ENCODE peak calls at places on chromosomes 3 and 15, in four cellular contexts. A, N, Q and W are unnamed samples. For H3K4me1, the result is how much of the 10 kb centered on the place peaks cover.

GRCh38 chr3:33665294-33665693 is 52.8 kb downstream of the CLASP2 start:
- DNase-seq in A (no peak), N (no peak), Q (no peak), W (no peak)

GRCh38 chr3:37526511-37526910 is 335.2 kb upstream of the CTDSPL start:
- DNase-seq in A (no peak), N (peak), Q (no peak), W (no peak)

GRCh38 chr3:111595239-111595638 is at the start of gene ZBED2:
- DNase-seq in A (no peak), N (no peak), Q (no peak), W (peak)

GRCh38 chr3:21331321-21331720 is 419.7 kb downstream of the ZNF385D start:
- DNase-seq in A (no peak), N (no peak), Q (no peak), W (no peak)

GRCh38 chr3:123258811-123259420 is 57.2 kb downstream of the SEC22A start:
- DNase-seq in A (no peak), N (no peak), Q (no peak), W (no peak)

GRCh38 chr15:98304366-98304765 is 343.9 kb downstream of the ARRDC4 start:
- DNase-seq in A (no peak), N (no peak), Q (no peak), W (no peak)

GRCh38 chr15:95615436-95615835 is 715.1 kb upstream of the NR2F2 start:
- DNase-seq in A (no peak), N (no peak), Q (no peak), W (no peak)

GRCh38 chr3:138186216-138186615 is 885 bp upstream of the ARMC8 start:
- DNase-seq in A (no peak), N (no peak), Q (no peak), W (no peak)

GRCh38 chr3:194178693-194179092 is 42.7 kb downstream of the HES1 start:
- DNase-seq in A (no peak), N (no peak), Q (no peak), W (no peak)

GRCh38 chr15:45660231-45660979 is 25.6 kb downstream of the SQOR start:
- DNase-seq in A (no peak), N (no peak), Q (no peak), W (no peak)

GRCh38 chr15:76199106-76200082 is 111.9 kb downstream of the ETFA start:
- DNase-seq in A (no peak), N (peak), Q (no peak), W (peak)

DNA sequence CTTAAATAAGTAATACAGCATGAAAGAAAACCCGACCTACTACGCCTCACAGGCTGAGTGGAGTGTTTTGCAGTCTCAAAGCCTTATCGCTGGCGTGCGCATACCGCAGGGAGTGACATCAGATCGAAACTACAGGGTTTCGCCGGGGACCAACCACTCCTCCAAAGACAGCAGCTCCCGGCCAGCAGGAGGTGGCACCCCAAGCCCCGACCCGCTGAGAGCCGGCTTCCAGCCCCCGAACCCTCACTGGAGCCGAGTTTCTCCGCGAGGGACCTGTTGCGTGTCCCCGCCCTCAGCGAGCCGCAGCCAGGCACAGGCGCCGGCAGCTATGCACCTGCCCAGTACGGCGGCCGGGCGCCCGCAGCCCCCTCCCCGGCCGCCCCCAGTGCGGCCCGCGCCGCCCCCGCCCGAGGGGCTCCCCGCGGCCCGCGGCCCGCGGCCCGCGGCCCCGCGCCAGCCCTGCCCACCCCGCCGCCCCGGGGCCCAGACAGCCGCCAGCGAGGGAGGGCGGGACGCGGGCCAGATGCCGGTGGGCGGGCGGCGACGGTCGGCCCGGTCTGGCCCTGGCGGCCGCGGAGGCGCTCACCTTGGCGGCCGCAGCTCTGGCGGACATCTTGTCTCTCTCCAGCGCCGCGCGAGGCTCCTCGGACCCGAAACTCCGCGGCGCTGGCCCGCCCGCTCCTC is 710 bp downstream of the TJP1 start:
- DNase-seq in A (peak), N (peak), Q (no peak), W (peak)
- TF ChIP-seq CTCF in A (peak), N (peak), Q (peak), W (no peak)

GRCh38 chr3:41198950-41199865 is at the start of gene CTNNB1:
- DNase-seq in A (peak), N (peak), Q (peak), W (peak)

GRCh38 chr3:41200669-41201021 is 1.3 kb downstream of the CTNNB1 start:
- DNase-seq in A (no peak), N (peak), Q (no peak), W (no peak)

GRCh38 chr3:41198526-41198925 is 779 bp upstream of the CTNNB1 start:
- DNase-seq in A (peak), N (peak), Q (no peak), W (no peak)

GRCh38 chr3:41198046-41198445 is 1.3 kb upstream of the CTNNB1 start:
- DNase-seq in A (no peak), N (no peak), Q (no peak), W (no peak)

GRCh38 chr3:41199866-41200668 is 762 bp downstream of the CTNNB1 start:
- DNase-seq in A (no peak), N (peak), Q (no peak), W (peak)
- H3K4me1 ChIP-seq in A (under half), N (under half), Q (half or more), W (under half)

GRCh38 chr3:10219737-10220136 is 28.5 kb upstream of the TATDN2 start:
- DNase-seq in A (no peak), N (no peak), Q (no peak), W (no peak)

GRCh38 chr3:10228248-10228950 is 19.9 kb upstream of the TATDN2 start:
- DNase-seq in A (no peak), N (no peak), Q (no peak), W (no peak)

GRCh38 chr3:10226293-10226692 is 22.0 kb upstream of the TATDN2 start:
- DNase-seq in A (no peak), N (no peak), Q (no peak), W (no peak)

GRCh38 chr3:10224794-10225660 is 23.2 kb upstream of the TATDN2 start:
- DNase-seq in A (peak), N (peak), Q (no peak), W (no peak)

GRCh38 chr3:10223676-10224639 is 24.3 kb upstream of the TATDN2 start:
- DNase-seq in A (no peak), N (no peak), Q (no peak), W (no peak)
- H3K4me3 ChIP-seq in A (no peak), N (no peak), Q (no peak), W (no peak)

DNA sequence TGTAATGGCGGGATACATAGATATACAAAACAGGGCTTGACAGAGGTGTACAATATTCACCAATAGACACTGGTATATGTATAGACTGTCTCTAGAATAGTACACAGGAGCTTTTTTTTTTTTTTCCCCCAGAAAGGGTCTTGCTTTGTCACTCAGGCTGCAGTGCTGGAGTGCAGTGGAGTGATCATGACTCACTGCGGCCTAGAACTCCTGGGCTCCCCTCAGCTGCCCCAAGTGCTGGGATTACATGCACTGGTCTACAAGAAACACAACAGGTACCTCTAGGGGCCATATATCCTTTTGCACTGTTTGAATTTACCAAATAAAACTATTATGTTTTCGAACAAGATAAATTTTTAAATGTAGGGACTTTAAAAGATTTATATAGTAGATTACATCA is 12.3 kb downstream of the RHOA start:
- DNase-seq in A (no peak), N (no peak), Q (no peak), W (no peak)
- TF ChIP-seq CTCF in A (no peak), N (no peak), Q (no peak), W (no peak)

GRCh38 chr3:127410137-127410488 is 122.3 kb upstream of the PRR20G start:
- DNase-seq in A (no peak), N (no peak), Q (no peak), W (peak)
- H3K4me1 ChIP-seq in A (under half), N (under half), Q (under half), W (under half)

DNA sequence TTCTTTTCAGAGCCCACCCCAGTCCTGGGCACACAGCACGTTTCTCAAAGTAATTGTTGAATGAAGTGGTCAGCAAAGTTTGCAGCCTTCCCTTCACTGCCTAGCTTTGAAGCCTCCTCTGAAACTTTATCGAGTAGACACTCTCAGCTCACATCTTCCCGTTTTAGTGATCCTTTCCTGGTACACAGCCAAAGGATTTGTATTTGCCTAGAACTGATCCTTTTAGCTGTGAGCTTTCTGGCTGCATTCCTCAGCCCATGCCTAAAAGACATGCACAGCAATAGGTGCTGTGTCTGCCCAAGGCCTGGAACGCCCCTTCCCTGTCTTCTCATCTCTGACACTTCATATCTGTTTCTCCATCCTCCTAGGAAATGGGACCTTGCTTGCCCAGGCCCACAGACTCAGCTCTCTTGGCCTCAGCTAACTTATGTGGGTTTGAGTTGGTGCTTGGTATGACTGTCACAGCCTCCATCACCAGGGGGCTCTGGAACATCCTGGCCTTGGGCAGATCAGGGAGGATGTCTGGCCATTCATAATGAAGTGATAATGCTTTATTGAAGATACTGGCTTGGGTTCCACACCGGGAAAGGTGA is 156.8 kb upstream of the SMAD3 start:
- DNase-seq in A (no peak), N (no peak), Q (no peak), W (no peak)
- H3K4me3 ChIP-seq in A (no peak), N (no peak), Q (no peak), W (no peak)

GRCh38 chr3:170180107-170180951 is 1.2 kb downstream of the PHC3 start:
- DNase-seq in A (no peak), N (peak), Q (no peak), W (no peak)

GRCh38 chr3:170179444-170179843 is 2.1 kb downstream of the PHC3 start:
- DNase-seq in A (no peak), N (no peak), Q (no peak), W (no peak)

GRCh38 chr3:170178631-170179030 is 2.9 kb downstream of the PHC3 start:
- DNase-seq in A (no peak), N (no peak), Q (no peak), W (no peak)

GRCh38 chr3:170180952-170181876 is at the start of gene PHC3:
- DNase-seq in A (peak), N (peak), Q (peak), W (peak)
- TF ChIP-seq CTCF in A (peak), N (peak), Q (peak), W (peak)